ENCODE peak calls at places on chromosomes 4 and X, in four cellular contexts. K, B, N and V are unnamed samples.

GRCh38 chr4:64192731-64193412 is 216.4 kb downstream of the TECRL start:
- DNase-seq in K (no peak), B (no peak), N (no peak), V (no peak)

GRCh38 chrX:132489256-132490085 is 633 bp upstream of the MBNL3 start:
- DNase-seq in K (peak; percentile 66), B (peak; percentile 2), N (peak; percentile 39), V (peak; percentile 71)

GRCh38 chrX:138504254-138504653 is 207.3 kb downstream of the FGF13 start:
- DNase-seq in K (no peak), B (no peak), N (no peak), V (no peak)

GRCh38 chr4:78710536-78710935 is 65.6 kb upstream of the BMP2K start:
- DNase-seq in K (no peak), B (peak; percentile 66), N (no peak), V (no peak)

GRCh38 chr4:77927991-77928925 is 65.6 kb downstream of the MRPL1 start:
- DNase-seq in K (no peak), B (peak; percentile 68), N (no peak), V (no peak)

GRCh38 chr4:13476915-13477314 is 7.2 kb downstream of the RAB28 start:
- DNase-seq in K (no peak), B (peak; percentile 91), N (no peak), V (no peak)

GRCh38 chrX:152896450-152896849 is 1.4 kb upstream of the ZNF185 start:
- DNase-seq in K (no peak), B (no peak), N (no peak), V (no peak)

GRCh38 chr4:155666701-155667537 is at the start of gene GUCY1A1:
- DNase-seq in K (peak; percentile 77), B (no peak), N (peak; percentile 60), V (peak; percentile 62)

GRCh38 chr4:42399393-42399792 is 2.1 kb downstream of the SHISA3 start:
- DNase-seq in K (peak; percentile 45), B (no peak), N (no peak), V (peak; percentile 51)
- H3K27me3 ChIP-seq in K (peaks cover 78% of the 10 kb centered on the region), B (peaks cover 2% of the 10 kb centered on the region), N (peaks cover 13% of the 10 kb centered on the region), V (no peaks in the 10 kb centered on the region)

GRCh38 chrX:332916-333610 is 14.5 kb upstream of the GTPBP6 start:
- DNase-seq in K (no peak), B (no peak), N (no peak), V (peak; percentile 59)

GRCh38 chrX:332496-332860 is 13.9 kb upstream of the GTPBP6 start:
- DNase-seq in K (no peak), B (no peak), N (no peak), V (peak; percentile 37)

GRCh38 chrX:330726-331144 is 12.1 kb upstream of the GTPBP6 start:
- DNase-seq in K (no peak), B (no peak), N (no peak), V (no peak)

GRCh38 chrX:331145-331771 is 12.7 kb upstream of the GTPBP6 start:
- DNase-seq in K (peak; percentile 47), B (peak; percentile 28), N (no peak), V (peak; percentile 69)

GRCh38 chrX:331772-332495 is 13.3 kb upstream of the GTPBP6 start:
- DNase-seq in K (no peak), B (no peak), N (no peak), V (peak; percentile 56)
- H3K4me3 ChIP-seq in K (peak overlapping the region; percentile 34), B (no peak overlapping the region), N (no peak overlapping the region), V (no peak overlapping the region)

GRCh38 chrX:64867217-64867616 is 109.0 kb downstream of the ZC4H2 start:
- DNase-seq in K (no peak), B (no peak), N (no peak), V (no peak)
- H3K27me3 ChIP-seq in K (no peaks in the 10 kb centered on the region), B (no peaks in the 10 kb centered on the region), N (no peaks in the 10 kb centered on the region), V (no peaks in the 10 kb centered on the region)

GRCh38 chr4:109231331-109231730 is 71.1 kb downstream of the COL25A1 start:
- DNase-seq in K (no peak), B (no peak), N (no peak), V (no peak)
- H3K4me3 ChIP-seq in K (no peak overlapping the region), B (no peak overlapping the region), N (no peak overlapping the region), V (no peak overlapping the region)